ENCODE peak calls at places on chromosomes 7 and 10, in ten cellular contexts. One of them, this sample, is unnamed.

GRCh38 chr10:108238261-108238660 is 1073.8 kb upstream of the SORCS1 start:
- DNase-seq in AG09309: no peak
- DNase-seq in RWPE1: no peak
- DNase-seq in psoas muscle: no peak
- DNase-seq in stimulated activated naive CD8-positive, alpha-beta T cell treated with anti-CD3 and anti-CD28 coated beads, Interleukin-15, Interleukin-2, amounts not matched to agents 100 U/mL and 50 U/mL, for 24 hours: no peak
- DNase-seq in neural progenitor cell: no peak
- DNase-seq in H54: no peak
- DNase-seq in GM03348: no peak
- DNase-seq in GM12892: no peak
- DNase-seq in gastrocnemius medialis: no peak
- DNase-seq in this sample: no peak

GRCh38 chr7:35565927-35566326 is 129.0 kb downstream of the HERPUD2 start:
- DNase-seq in AG09309: no peak
- DNase-seq in RWPE1: no peak
- DNase-seq in psoas muscle: no peak
- DNase-seq in stimulated activated naive CD8-positive, alpha-beta T cell treated with anti-CD3 and anti-CD28 coated beads, Interleukin-15, Interleukin-2, amounts not matched to agents 100 U/mL and 50 U/mL, for 24 hours: no peak
- DNase-seq in neural progenitor cell: no peak
- DNase-seq in H54: no peak
- DNase-seq in GM03348: no peak
- DNase-seq in GM12892: no peak
- DNase-seq in gastrocnemius medialis: no peak
- DNase-seq in this sample: no peak

GRCh38 chr10:44176311-44176710 is 208.6 kb downstream of the CXCL12 start:
- DNase-seq in AG09309: no peak
- DNase-seq in RWPE1: no peak
- DNase-seq in psoas muscle: no peak
- DNase-seq in stimulated activated naive CD8-positive, alpha-beta T cell treated with anti-CD3 and anti-CD28 coated beads, Interleukin-15, Interleukin-2, amounts not matched to agents 100 U/mL and 50 U/mL, for 24 hours: no peak
- DNase-seq in neural progenitor cell: no peak
- DNase-seq in H54: no peak
- DNase-seq in GM03348: no peak
- DNase-seq in GM12892: no peak
- DNase-seq in gastrocnemius medialis: no peak
- DNase-seq in this sample: no peak

GRCh38 chr10:92699518-92700272 is 9.9 kb downstream of the HHEX start:
- DNase-seq in AG09309: no peak
- DNase-seq in RWPE1: no peak
- DNase-seq in psoas muscle: no peak
- DNase-seq in stimulated activated naive CD8-positive, alpha-beta T cell treated with anti-CD3 and anti-CD28 coated beads, Interleukin-15, Interleukin-2, amounts not matched to agents 100 U/mL and 50 U/mL, for 24 hours: peak
- DNase-seq in neural progenitor cell: peak
- DNase-seq in H54: peak
- DNase-seq in GM03348: peak
- DNase-seq in GM12892: no peak
- DNase-seq in gastrocnemius medialis: no peak
- DNase-seq in this sample: peak

GRCh38 chr7:101527844-101528667 is 101.0 kb downstream of the MYL10 start:
- DNase-seq in AG09309: no peak
- DNase-seq in RWPE1: peak
- DNase-seq in psoas muscle: no peak
- DNase-seq in stimulated activated naive CD8-positive, alpha-beta T cell treated with anti-CD3 and anti-CD28 coated beads, Interleukin-15, Interleukin-2, amounts not matched to agents 100 U/mL and 50 U/mL, for 24 hours: no peak
- DNase-seq in neural progenitor cell: no peak
- DNase-seq in H54: no peak
- DNase-seq in GM03348: no peak
- DNase-seq in GM12892: no peak
- DNase-seq in gastrocnemius medialis: no peak
- DNase-seq in this sample: peak

GRCh38 chr10:527416-527815 is 162.1 kb downstream of the DIP2C start:
- DNase-seq in AG09309: peak
- DNase-seq in RWPE1: no peak
- DNase-seq in psoas muscle: no peak
- DNase-seq in stimulated activated naive CD8-positive, alpha-beta T cell treated with anti-CD3 and anti-CD28 coated beads, Interleukin-15, Interleukin-2, amounts not matched to agents 100 U/mL and 50 U/mL, for 24 hours: no peak
- DNase-seq in neural progenitor cell: no peak
- DNase-seq in H54: no peak
- DNase-seq in GM03348: no peak
- DNase-seq in GM12892: no peak
- DNase-seq in gastrocnemius medialis: no peak
- DNase-seq in this sample: no peak

GRCh38 chr7:44772867-44773266 is 23.6 kb upstream of the PPIA start:
- DNase-seq in AG09309: no peak
- DNase-seq in RWPE1: no peak
- DNase-seq in psoas muscle: no peak
- DNase-seq in stimulated activated naive CD8-positive, alpha-beta T cell treated with anti-CD3 and anti-CD28 coated beads, Interleukin-15, Interleukin-2, amounts not matched to agents 100 U/mL and 50 U/mL, for 24 hours: no peak
- DNase-seq in neural progenitor cell: no peak
- DNase-seq in H54: no peak
- DNase-seq in GM03348: no peak
- DNase-seq in GM12892: no peak
- DNase-seq in gastrocnemius medialis: no peak
- DNase-seq in this sample: no peak

GRCh38 chr7:151552352-151553028 is 32.8 kb upstream of the RHEB start:
- DNase-seq in AG09309: no peak
- DNase-seq in RWPE1: peak
- DNase-seq in psoas muscle: no peak
- DNase-seq in stimulated activated naive CD8-positive, alpha-beta T cell treated with anti-CD3 and anti-CD28 coated beads, Interleukin-15, Interleukin-2, amounts not matched to agents 100 U/mL and 50 U/mL, for 24 hours: no peak
- DNase-seq in neural progenitor cell: no peak
- DNase-seq in H54: no peak
- DNase-seq in GM03348: no peak
- DNase-seq in GM12892: no peak
- DNase-seq in gastrocnemius medialis: peak
- DNase-seq in this sample: no peak

GRCh38 chr7:70143089-70144044 is 545.1 kb downstream of the AUTS2 start:
- DNase-seq in AG09309: peak
- DNase-seq in RWPE1: no peak
- DNase-seq in psoas muscle: no peak
- DNase-seq in stimulated activated naive CD8-positive, alpha-beta T cell treated with anti-CD3 and anti-CD28 coated beads, Interleukin-15, Interleukin-2, amounts not matched to agents 100 U/mL and 50 U/mL, for 24 hours: no peak
- DNase-seq in neural progenitor cell: no peak
- DNase-seq in H54: no peak
- DNase-seq in GM03348: peak
- DNase-seq in GM12892: no peak
- DNase-seq in gastrocnemius medialis: no peak
- DNase-seq in this sample: no peak

GRCh38 chr7:12550956-12551355 is 19.6 kb upstream of the SCIN start:
- DNase-seq in AG09309: peak
- DNase-seq in RWPE1: no peak
- DNase-seq in psoas muscle: no peak
- DNase-seq in stimulated activated naive CD8-positive, alpha-beta T cell treated with anti-CD3 and anti-CD28 coated beads, Interleukin-15, Interleukin-2, amounts not matched to agents 100 U/mL and 50 U/mL, for 24 hours: no peak
- DNase-seq in neural progenitor cell: no peak
- DNase-seq in H54: no peak
- DNase-seq in GM03348: peak
- DNase-seq in GM12892: no peak
- DNase-seq in gastrocnemius medialis: no peak
- DNase-seq in this sample: peak

GRCh38 chr7:94195813-94196212 is 191.7 kb upstream of the BET1 start:
- DNase-seq in AG09309: no peak
- DNase-seq in RWPE1: no peak
- DNase-seq in psoas muscle: no peak
- DNase-seq in stimulated activated naive CD8-positive, alpha-beta T cell treated with anti-CD3 and anti-CD28 coated beads, Interleukin-15, Interleukin-2, amounts not matched to agents 100 U/mL and 50 U/mL, for 24 hours: no peak
- DNase-seq in neural progenitor cell: no peak
- DNase-seq in H54: no peak
- DNase-seq in GM03348: no peak
- DNase-seq in GM12892: no peak
- DNase-seq in gastrocnemius medialis: no peak
- DNase-seq in this sample: no peak

GRCh38 chr10:92387289-92387940 is 96.4 kb downstream of the MARCHF5 start:
- DNase-seq in AG09309: peak
- DNase-seq in RWPE1: peak
- DNase-seq in psoas muscle: peak
- DNase-seq in stimulated activated naive CD8-positive, alpha-beta T cell treated with anti-CD3 and anti-CD28 coated beads, Interleukin-15, Interleukin-2, amounts not matched to agents 100 U/mL and 50 U/mL, for 24 hours: peak
- DNase-seq in neural progenitor cell: peak
- DNase-seq in H54: peak
- DNase-seq in GM03348: peak
- DNase-seq in GM12892: no peak
- DNase-seq in gastrocnemius medialis: no peak
- DNase-seq in this sample: peak

GRCh38 chr7:40978047-40978446 is 724.8 kb downstream of the INHBA start:
- DNase-seq in AG09309: no peak
- DNase-seq in RWPE1: no peak
- DNase-seq in psoas muscle: no peak
- DNase-seq in stimulated activated naive CD8-positive, alpha-beta T cell treated with anti-CD3 and anti-CD28 coated beads, Interleukin-15, Interleukin-2, amounts not matched to agents 100 U/mL and 50 U/mL, for 24 hours: no peak
- DNase-seq in neural progenitor cell: no peak
- DNase-seq in H54: no peak
- DNase-seq in GM03348: no peak
- DNase-seq in GM12892: no peak
- DNase-seq in gastrocnemius medialis: no peak
- DNase-seq in this sample: no peak

GRCh38 chr7:3957735-3958491 is 656.9 kb downstream of the SDK1 start:
- DNase-seq in AG09309: no peak
- DNase-seq in RWPE1: no peak
- DNase-seq in psoas muscle: no peak
- DNase-seq in stimulated activated naive CD8-positive, alpha-beta T cell treated with anti-CD3 and anti-CD28 coated beads, Interleukin-15, Interleukin-2, amounts not matched to agents 100 U/mL and 50 U/mL, for 24 hours: no peak
- DNase-seq in neural progenitor cell: no peak
- DNase-seq in H54: no peak
- DNase-seq in GM03348: no peak
- DNase-seq in GM12892: no peak
- DNase-seq in gastrocnemius medialis: no peak
- DNase-seq in this sample: no peak

GRCh38 chr7:30179016-30179436 is 44.2 kb downstream of the MTURN start:
- DNase-seq in AG09309: no peak
- DNase-seq in RWPE1: no peak
- DNase-seq in psoas muscle: no peak
- DNase-seq in stimulated activated naive CD8-positive, alpha-beta T cell treated with anti-CD3 and anti-CD28 coated beads, Interleukin-15, Interleukin-2, amounts not matched to agents 100 U/mL and 50 U/mL, for 24 hours: no peak
- DNase-seq in neural progenitor cell: no peak
- DNase-seq in H54: no peak
- DNase-seq in GM03348: no peak
- DNase-seq in GM12892: no peak
- DNase-seq in gastrocnemius medialis: no peak
- DNase-seq in this sample: no peak

GRCh38 chr10:12018438-12019342 is 23.9 kb downstream of the UPF2 start:
- DNase-seq in AG09309: no peak
- DNase-seq in RWPE1: no peak
- DNase-seq in psoas muscle: no peak
- DNase-seq in stimulated activated naive CD8-positive, alpha-beta T cell treated with anti-CD3 and anti-CD28 coated beads, Interleukin-15, Interleukin-2, amounts not matched to agents 100 U/mL and 50 U/mL, for 24 hours: no peak
- DNase-seq in neural progenitor cell: no peak
- DNase-seq in H54: no peak
- DNase-seq in GM03348: peak
- DNase-seq in GM12892: no peak
- DNase-seq in gastrocnemius medialis: no peak
- DNase-seq in this sample: no peak

GRCh38 chr7:92631067-92631829 is 41.1 kb upstream of the FAM133B start:
- DNase-seq in AG09309: no peak
- DNase-seq in RWPE1: no peak
- DNase-seq in psoas muscle: no peak
- DNase-seq in stimulated activated naive CD8-positive, alpha-beta T cell treated with anti-CD3 and anti-CD28 coated beads, Interleukin-15, Interleukin-2, amounts not matched to agents 100 U/mL and 50 U/mL, for 24 hours: peak
- DNase-seq in neural progenitor cell: no peak
- DNase-seq in H54: no peak
- DNase-seq in GM03348: no peak
- DNase-seq in GM12892: no peak
- DNase-seq in gastrocnemius medialis: no peak
- DNase-seq in this sample: no peak

GRCh38 chr10:36538945-36539586 is 586.3 kb upstream of the ANKRD30A start:
- DNase-seq in AG09309: peak
- DNase-seq in RWPE1: peak
- DNase-seq in psoas muscle: no peak
- DNase-seq in stimulated activated naive CD8-positive, alpha-beta T cell treated with anti-CD3 and anti-CD28 coated beads, Interleukin-15, Interleukin-2, amounts not matched to agents 100 U/mL and 50 U/mL, for 24 hours: no peak
- DNase-seq in neural progenitor cell: no peak
- DNase-seq in H54: peak
- DNase-seq in GM03348: no peak
- DNase-seq in GM12892: no peak
- DNase-seq in gastrocnemius medialis: no peak
- DNase-seq in this sample: no peak

GRCh38 chr10:80272793-80273522 is 16.5 kb downstream of the MAT1A start:
- DNase-seq in AG09309: no peak
- DNase-seq in RWPE1: no peak
- DNase-seq in psoas muscle: no peak
- DNase-seq in stimulated activated naive CD8-positive, alpha-beta T cell treated with anti-CD3 and anti-CD28 coated beads, Interleukin-15, Interleukin-2, amounts not matched to agents 100 U/mL and 50 U/mL, for 24 hours: no peak
- DNase-seq in neural progenitor cell: no peak
- DNase-seq in H54: no peak
- DNase-seq in GM03348: no peak
- DNase-seq in GM12892: no peak
- DNase-seq in gastrocnemius medialis: no peak
- DNase-seq in this sample: no peak

GRCh38 chr10:10923029-10923668 is 94.5 kb upstream of the CELF2 start:
- DNase-seq in AG09309: no peak
- DNase-seq in RWPE1: no peak
- DNase-seq in psoas muscle: no peak
- DNase-seq in stimulated activated naive CD8-positive, alpha-beta T cell treated with anti-CD3 and anti-CD28 coated beads, Interleukin-15, Interleukin-2, amounts not matched to agents 100 U/mL and 50 U/mL, for 24 hours: no peak
- DNase-seq in neural progenitor cell: no peak
- DNase-seq in H54: no peak
- DNase-seq in GM03348: no peak
- DNase-seq in GM12892: no peak
- DNase-seq in gastrocnemius medialis: no peak
- DNase-seq in this sample: no peak

GRCh38 chr10:43354325-43354635 is 17.2 kb upstream of the FXYD4 start:
- DNase-seq in AG09309: no peak
- DNase-seq in RWPE1: no peak
- DNase-seq in psoas muscle: no peak
- DNase-seq in stimulated activated naive CD8-positive, alpha-beta T cell treated with anti-CD3 and anti-CD28 coated beads, Interleukin-15, Interleukin-2, amounts not matched to agents 100 U/mL and 50 U/mL, for 24 hours: no peak
- DNase-seq in neural progenitor cell: no peak
- DNase-seq in H54: no peak
- DNase-seq in GM03348: no peak
- DNase-seq in GM12892: no peak
- DNase-seq in gastrocnemius medialis: no peak
- DNase-seq in this sample: no peak

GRCh38 chr10:29240991-29241660 is 47.7 kb upstream of the LYZL1 start:
- DNase-seq in AG09309: no peak
- DNase-seq in RWPE1: no peak
- DNase-seq in psoas muscle: no peak
- DNase-seq in stimulated activated naive CD8-positive, alpha-beta T cell treated with anti-CD3 and anti-CD28 coated beads, Interleukin-15, Interleukin-2, amounts not matched to agents 100 U/mL and 50 U/mL, for 24 hours: no peak
- DNase-seq in neural progenitor cell: no peak
- DNase-seq in H54: no peak
- DNase-seq in GM03348: no peak
- DNase-seq in GM12892: no peak
- DNase-seq in gastrocnemius medialis: no peak
- DNase-seq in this sample: no peak

GRCh38 chr10:59176241-59177030 is at the start of gene PHYHIPL:
- DNase-seq in AG09309: no peak
- DNase-seq in RWPE1: peak
- DNase-seq in psoas muscle: peak
- DNase-seq in stimulated activated naive CD8-positive, alpha-beta T cell treated with anti-CD3 and anti-CD28 coated beads, Interleukin-15, Interleukin-2, amounts not matched to agents 100 U/mL and 50 U/mL, for 24 hours: no peak
- DNase-seq in neural progenitor cell: peak
- DNase-seq in H54: no peak
- DNase-seq in GM03348: peak
- DNase-seq in GM12892: no peak
- DNase-seq in gastrocnemius medialis: no peak
- DNase-seq in this sample: no peak

GRCh38 chr10:35329520-35329919 is 6.8 kb upstream of the CCNY start:
- DNase-seq in AG09309: no peak
- DNase-seq in RWPE1: no peak
- DNase-seq in psoas muscle: no peak
- DNase-seq in stimulated activated naive CD8-positive, alpha-beta T cell treated with anti-CD3 and anti-CD28 coated beads, Interleukin-15, Interleukin-2, amounts not matched to agents 100 U/mL and 50 U/mL, for 24 hours: no peak
- DNase-seq in neural progenitor cell: peak
- DNase-seq in H54: no peak
- DNase-seq in GM03348: no peak
- DNase-seq in GM12892: no peak
- DNase-seq in gastrocnemius medialis: peak
- DNase-seq in this sample: no peak

GRCh38 chr7:100489824-100490223 is 6.1 kb downstream of the NYAP1 start:
- DNase-seq in AG09309: no peak
- DNase-seq in RWPE1: peak
- DNase-seq in psoas muscle: no peak
- DNase-seq in stimulated activated naive CD8-positive, alpha-beta T cell treated with anti-CD3 and anti-CD28 coated beads, Interleukin-15, Interleukin-2, amounts not matched to agents 100 U/mL and 50 U/mL, for 24 hours: peak
- DNase-seq in neural progenitor cell: peak
- DNase-seq in H54: peak
- DNase-seq in GM03348: peak
- DNase-seq in GM12892: peak
- DNase-seq in gastrocnemius medialis: no peak
- DNase-seq in this sample: peak

GRCh38 chr7:29208410-29209250 is 14.1 kb downstream of the CHN2 start:
- DNase-seq in AG09309: no peak
- DNase-seq in RWPE1: no peak
- DNase-seq in psoas muscle: no peak
- DNase-seq in stimulated activated naive CD8-positive, alpha-beta T cell treated with anti-CD3 and anti-CD28 coated beads, Interleukin-15, Interleukin-2, amounts not matched to agents 100 U/mL and 50 U/mL, for 24 hours: no peak
- DNase-seq in neural progenitor cell: no peak
- DNase-seq in H54: no peak
- DNase-seq in GM03348: no peak
- DNase-seq in GM12892: no peak
- DNase-seq in gastrocnemius medialis: no peak
- DNase-seq in this sample: no peak

GRCh38 chr7:32048970-32049369 is 21.2 kb downstream of the PDE1C start:
- DNase-seq in AG09309: no peak
- DNase-seq in RWPE1: no peak
- DNase-seq in psoas muscle: no peak
- DNase-seq in stimulated activated naive CD8-positive, alpha-beta T cell treated with anti-CD3 and anti-CD28 coated beads, Interleukin-15, Interleukin-2, amounts not matched to agents 100 U/mL and 50 U/mL, for 24 hours: no peak
- DNase-seq in neural progenitor cell: no peak
- DNase-seq in H54: no peak
- DNase-seq in GM03348: no peak
- DNase-seq in GM12892: no peak
- DNase-seq in gastrocnemius medialis: no peak
- DNase-seq in this sample: no peak

This sample was measured in HFFc6.